ENCODE peak calls at places on chromosomes 3 and 15, in four cellular contexts. J is IMR-90, B is mesenchymal stem cell, S is mesendoderm. K is an unnamed sample.

GRCh38 chr3:187773233-187773962 is 28.1 kb upstream of the BCL6 start:
- DNase-seq in J (no peak), B (no peak), S (no peak), K (no peak)

GRCh38 chr3:71385040-71385685 is 198.4 kb downstream of the FOXP1 start:
- DNase-seq in J (no peak), B (no peak), S (no peak), K (no peak)

GRCh38 chr3:31407665-31408064 is 125.1 kb upstream of the STT3B start:
- DNase-seq in J (peak; percentile 13), B (no peak), S (no peak), K (no peak)

GRCh38 chr15:77607111-77607893 is 25.4 kb downstream of the LINGO1 start:
- DNase-seq in J (peak; percentile 39), B (peak; percentile 64), S (peak; percentile 74), K (no peak)

GRCh38 chr3:140128217-140129137 is 193.5 kb downstream of the CLSTN2 start:
- DNase-seq in J (peak; percentile 11), B (no peak), S (peak; percentile 83), K (peak; percentile 9)

GRCh38 chr3:56825579-56826438 is 24.1 kb upstream of the ARHGEF3 start:
- DNase-seq in J (no peak), B (no peak), S (peak; percentile 29), K (no peak)

GRCh38 chr3:182794806-182795369 is 1.6 kb downstream of the ATP11B start:
- DNase-seq in J (peak; percentile 20), B (peak; percentile 32), S (no peak), K (no peak)

GRCh38 chr15:31312220-31312619 is 14.4 kb upstream of the KLF13 start:
- DNase-seq in J (no peak), B (no peak), S (no peak), K (no peak)

GRCh38 chr3:71180524-71180923 is 403.0 kb downstream of the FOXP1 start:
- DNase-seq in J (no peak), B (no peak), S (no peak), K (no peak)

GRCh38 chr15:38192496-38192895 is 60.1 kb upstream of the SPRED1 start:
- DNase-seq in J (no peak), B (no peak), S (no peak), K (no peak)

GRCh38 chr3:35483131-35483530 is 156.2 kb upstream of the ARPP21 start:
- DNase-seq in J (no peak), B (no peak), S (no peak), K (no peak)

GRCh38 chr3:158991146-158991705 is 189.4 kb downstream of the MFSD1 start:
- DNase-seq in J (no peak), B (no peak), S (peak; percentile 70), K (no peak)

GRCh38 chr3:56689303-56689702 is 6.2 kb upstream of the TASOR start:
- DNase-seq in J (no peak), B (no peak), S (no peak), K (no peak)

GRCh38 chr15:72184165-72184811 is 13.3 kb downstream of the GRAMD2A start:
- DNase-seq in J (no peak), B (peak; percentile 42), S (peak; percentile 69), K (peak; percentile 37)

GRCh38 chr3:46997453-46998091 is 18.1 kb downstream of the NBEAL2 start:
- DNase-seq in J (no peak), B (no peak), S (no peak), K (no peak)

GRCh38 chr15:101001796-101002195 is 82.6 kb downstream of the LRRK1 start:
- DNase-seq in J (no peak), B (no peak), S (no peak), K (no peak)

GRCh38 chr15:34239151-34239761 is 14.4 kb downstream of the EMC4 start:
- DNase-seq in J (peak; percentile 91), B (peak; percentile 75), S (peak; percentile 70), K (no peak)

GRCh38 chr3:160129459-160130061 is 95.7 kb upstream of the C3orf80 start:
- DNase-seq in J (peak; percentile 97), B (peak; percentile 97), S (no peak), K (no peak)

GRCh38 chr3:14374444-14374883 is 27.9 kb upstream of the SLC6A6 start:
- DNase-seq in J (no peak), B (no peak), S (peak; percentile 82), K (no peak)

GRCh38 chr3:120092444-120092843 is 1.8 kb downstream of the GSK3B start:
- DNase-seq in J (no peak), B (no peak), S (no peak), K (no peak)

GRCh38 chr3:126549861-126550487 is 8.8 kb downstream of the C3orf22 start:
- DNase-seq in J (no peak), B (no peak), S (no peak), K (no peak)

GRCh38 chr3:32780071-32780734 is 37.6 kb upstream of the TRIM71 start:
- DNase-seq in J (no peak), B (no peak), S (peak; percentile 77), K (no peak)
- H3K18ac ChIP-seq in J (no peak overlapping the region), B (no peak overlapping the region), S (peak overlapping the region; percentile 68), K (peak overlapping the region; percentile 17)

GRCh38 chr15:29749365-29750086 is 72.7 kb downstream of the TJP1 start:
- DNase-seq in J (no peak), B (no peak), S (peak; percentile 73), K (no peak)
- H2BK5ac ChIP-seq in J (no peak overlapping the region), B (no peak overlapping the region), S (no peak overlapping the region), K (no peak overlapping the region)

GRCh38 chr3:52895416-52895815 is 1.9 kb downstream of the STIMATE start:
- DNase-seq in J (no peak), B (no peak), S (no peak), K (no peak)

GRCh38 chr3:52893723-52894122 is 3.6 kb downstream of the STIMATE start:
- DNase-seq in J (no peak), B (no peak), S (no peak), K (no peak)

GRCh38 chr3:52892625-52893311 is 4.6 kb downstream of the STIMATE start:
- DNase-seq in J (no peak), B (no peak), S (peak; percentile 7), K (no peak)

GRCh38 chr3:52896613-52897012 is 735 bp downstream of the STIMATE start:
- DNase-seq in J (no peak), B (no peak), S (peak; percentile 27), K (no peak)

GRCh38 chr3:52894756-52895155 is 2.6 kb downstream of the STIMATE start:
- DNase-seq in J (no peak), B (no peak), S (no peak), K (no peak)
- H3K18ac ChIP-seq in J (no peak overlapping the region), B (no peak overlapping the region), S (no peak overlapping the region), K (no peak overlapping the region)

GRCh38 chr3:109339186-109339585 is 1.8 kb upstream of the DPPA4 start:
- DNase-seq in J (no peak), B (no peak), S (peak; percentile 26), K (no peak)

GRCh38 chr3:109339714-109340648 is 2.6 kb upstream of the DPPA4 start:
- DNase-seq in J (no peak), B (no peak), S (peak; percentile 67), K (no peak)

GRCh38 chr3:109336272-109336957 is 931 bp downstream of the DPPA4 start:
- DNase-seq in J (peak; percentile 7), B (peak; percentile 80), S (peak; percentile 79), K (no peak)

GRCh38 chr3:109338322-109338721 is 976 bp upstream of the DPPA4 start:
- DNase-seq in J (no peak), B (no peak), S (peak; percentile 44), K (no peak)

DNA sequence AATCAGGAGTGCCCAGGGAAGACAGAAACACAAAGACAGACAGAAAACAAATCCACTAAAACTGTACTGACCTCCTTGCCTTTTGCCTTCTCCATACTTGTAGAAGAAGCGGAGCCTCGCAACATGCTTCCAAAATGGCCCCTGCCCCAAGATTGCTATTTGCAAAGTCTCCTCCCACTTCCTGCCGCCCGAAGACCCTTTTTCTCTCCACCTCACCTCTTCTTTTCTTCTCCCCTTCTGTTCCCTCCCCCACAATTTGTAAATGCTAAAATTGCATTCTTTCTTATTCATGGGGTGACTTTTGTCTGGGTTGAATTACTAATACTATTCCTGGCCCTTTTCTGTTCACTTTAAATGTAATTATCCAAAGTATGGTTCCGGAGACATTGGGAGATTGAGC is at the start of gene DPPA4:
- DNase-seq in J (no peak), B (peak; percentile 38), S (peak; percentile 94), K (no peak)
- H2BK5ac ChIP-seq in J (no peak within 1 kb of the TSS), B (no peak within 1 kb of the TSS), S (no peak within 1 kb of the TSS), K (no peak within 1 kb of the TSS)